ENCODE peak calls at places on chromosome 12, in eight cellular contexts. V is GM20000; M is NCI-H460; S is T1000; P is CD8-positive, alpha-beta T cell; N is CD4-positive, CD25-positive, alpha-beta regulatory T cell; E is GM06990; A is esophagus squamous epithelium. C is an unnamed sample.

GRCh38 chr12:10957741-10958140 is 18.7 kb upstream of the TAS2R14 start:
- DNase-seq in V (no peak), M (no peak), S (no peak), P (no peak), N (no peak), E (no peak), A (no peak), C (no peak)

GRCh38 chr12:11884661-11885060 is 186.1 kb upstream of the BCL2L14 start:
- DNase-seq in V (no peak), M (no peak), S (no peak), P (no peak), N (no peak), E (no peak), A (no peak), C (no peak)

GRCh38 chr12:29149691-29150382 is 759 bp downstream of the FAR2 start:
- DNase-seq in V (peak; percentile 36), M (no peak), S (no peak), P (no peak), N (no peak), E (peak; percentile 14), A (no peak), C (peak; percentile 31)

GRCh38 chr12:22255097-22255496 is 79.4 kb downstream of the ST8SIA1 start:
- DNase-seq in V (no peak), M (no peak), S (no peak), P (no peak), N (no peak), E (no peak), A (no peak), C (no peak)

GRCh38 chr12:109725321-109726105 is 11.9 kb downstream of the FAM222A start:
- DNase-seq in V (no peak), M (no peak), S (no peak), P (no peak), N (no peak), E (no peak), A (no peak), C (no peak)

GRCh38 chr12:10849425-10849878 is at the start of gene PRR4:
- DNase-seq in V (no peak), M (no peak), S (no peak), P (no peak), N (no peak), E (no peak), A (no peak), C (no peak)

GRCh38 chr12:40911676-40912075 is 219.4 kb downstream of the CNTN1 start:
- DNase-seq in V (no peak), M (no peak), S (no peak), P (no peak), N (no peak), E (no peak), A (no peak), C (no peak)

GRCh38 chr12:90510948-90511347 is 444.0 kb downstream of the CCER1 start:
- DNase-seq in V (no peak), M (no peak), S (no peak), P (no peak), N (no peak), E (no peak), A (no peak), C (no peak)

GRCh38 chr12:131734336-131735152 is 23.7 kb downstream of the SFSWAP start:
- DNase-seq in V (no peak), M (no peak), S (no peak), P (no peak), N (no peak), E (no peak), A (no peak), C (no peak)

GRCh38 chr12:59820594-59821011 is 224.8 kb downstream of the SLC16A7 start:
- DNase-seq in V (no peak), M (no peak), S (no peak), P (no peak), N (no peak), E (no peak), A (no peak), C (no peak)

GRCh38 chr12:1716215-1716862 is 25.5 kb downstream of the ADIPOR2 start:
- DNase-seq in V (peak; percentile 34), M (no peak), S (no peak), P (no peak), N (no peak), E (no peak), A (no peak), C (peak; percentile 30)